ENCODE peak calls at places on chromosome 9, in four cellular contexts. V, X, L and R are unnamed samples.

GRCh38 chr9:109619310-109619709 is 121.2 kb upstream of the PTPN3 start:
- DNase-seq in V (no peak), X (no peak), L (no peak), R (no peak)

GRCh38 chr9:90665072-90665471 is 22.4 kb upstream of the DIRAS2 start:
- DNase-seq in X (peak), V (peak), L (no peak), R (no peak)

GRCh38 chr9:70563437-70564204 is 149.2 kb upstream of the KLF9 start:
- DNase-seq in L (no peak), V (no peak), X (no peak), R (no peak)

GRCh38 chr9:86749530-86750275 is 197.6 kb downstream of the GAS1 start:
- DNase-seq in L (no peak), X (no peak), V (no peak), R (no peak)

GRCh38 chr9:115164511-115164974 is 46.6 kb upstream of the TNC start:
- DNase-seq in L (no peak), X (no peak), V (no peak), R (peak)

GRCh38 chr9:128149001-128149701 is at the start of gene LCN2:
- DNase-seq in X (no peak), L (no peak), V (no peak), R (no peak)

GRCh38 chr9:95425910-95426551 is 90.7 kb downstream of the PTCH1 start:
- DNase-seq in V (peak), X (peak), L (peak), R (no peak)

GRCh38 chr9:129703667-129704355 is 38.4 kb downstream of the PRRX2 start:
- DNase-seq in X (no peak), V (no peak), L (no peak), R (no peak)

GRCh38 chr9:101536351-101536750 is 2.7 kb downstream of the RNF20 start:
- DNase-seq in X (no peak), V (no peak), L (no peak), R (no peak)

GRCh38 chr9:114112778-114113585 is 13.9 kb upstream of the KIF12 start:
- DNase-seq in V (no peak), L (no peak), X (no peak), R (no peak)

GRCh38 chr9:14910178-14910805 is at the start of gene FREM1:
- DNase-seq in L (no peak), V (peak), X (peak), R (no peak)

GRCh38 chr9:125763373-125763772 is 16.2 kb downstream of the PBX3 start:
- DNase-seq in L (peak), X (no peak), V (no peak), R (peak)